ENCODE peak calls at places on chromosomes 3 and 15, in ten cellular contexts. T, D, L, N, K, W, Z, F, O and E are unnamed samples.

GRCh38 chr3:155554777-155555445 is 190.0 kb downstream of the PLCH1 start:
- DNase-seq in F (no peak), T (no peak), N (no peak), Z (no peak), W (peak; percentile 73), D (no peak), K (no peak), L (no peak), O (no peak), E (no peak)

GRCh38 chr3:88947013-88947412 is 160.4 kb upstream of the EPHA3 start:
- DNase-seq in D (no peak), K (no peak), O (no peak), L (no peak), T (no peak), W (no peak), Z (no peak), N (no peak), F (no peak), E (no peak)

GRCh38 chr3:156227704-156228103 is 107.3 kb downstream of the KCNAB1 start:
- DNase-seq in F (no peak), L (no peak), Z (no peak), W (no peak), O (no peak), T (no peak), N (no peak), D (no peak), K (no peak), E (no peak)

GRCh38 chr3:66809579-66809958 is 188.5 kb upstream of the KBTBD8 start:
- DNase-seq in W (peak; percentile 30), F (no peak), D (no peak), O (no peak), N (no peak), T (no peak), Z (no peak), L (no peak), K (no peak), E (no peak)

GRCh38 chr15:94893091-94893490 is 661.7 kb downstream of the MCTP2 start:
- DNase-seq in O (no peak), D (no peak), K (no peak), W (no peak), T (no peak), N (no peak), L (no peak), F (no peak), Z (no peak), E (no peak)

GRCh38 chr3:160577551-160578195 is 12.3 kb upstream of the KPNA4 start:
- DNase-seq in N (no peak), K (no peak), T (peak; percentile 36), L (peak; percentile 35), Z (no peak), F (no peak), W (peak; percentile 53), O (no peak), D (no peak), E (no peak)

GRCh38 chr15:29870495-29871151 is 48.4 kb upstream of the TJP1 start:
- DNase-seq in L (no peak), W (no peak), F (no peak), T (peak; percentile 11), Z (peak; percentile 55), D (no peak), O (peak; percentile 67), K (peak; percentile 33), N (no peak), E (no peak)

GRCh38 chr3:179971280-179971679 is 65.5 kb downstream of the PEX5L start:
- DNase-seq in L (no peak), T (no peak), W (no peak), Z (no peak), F (no peak), O (no peak), K (no peak), N (no peak), D (no peak), E (no peak)

GRCh38 chr3:155673411-155673810 is 71.5 kb downstream of the PLCH1 start:
- DNase-seq in K (no peak), N (no peak), W (no peak), T (no peak), D (no peak), O (no peak), Z (no peak), L (no peak), F (no peak), E (no peak)

GRCh38 chr3:50112462-50112861 is 23.7 kb downstream of the RBM5 start:
- DNase-seq in K (no peak), F (no peak), W (no peak), N (no peak), O (no peak), Z (no peak), T (no peak), D (peak; percentile 53), L (no peak), E (no peak)

DNA sequence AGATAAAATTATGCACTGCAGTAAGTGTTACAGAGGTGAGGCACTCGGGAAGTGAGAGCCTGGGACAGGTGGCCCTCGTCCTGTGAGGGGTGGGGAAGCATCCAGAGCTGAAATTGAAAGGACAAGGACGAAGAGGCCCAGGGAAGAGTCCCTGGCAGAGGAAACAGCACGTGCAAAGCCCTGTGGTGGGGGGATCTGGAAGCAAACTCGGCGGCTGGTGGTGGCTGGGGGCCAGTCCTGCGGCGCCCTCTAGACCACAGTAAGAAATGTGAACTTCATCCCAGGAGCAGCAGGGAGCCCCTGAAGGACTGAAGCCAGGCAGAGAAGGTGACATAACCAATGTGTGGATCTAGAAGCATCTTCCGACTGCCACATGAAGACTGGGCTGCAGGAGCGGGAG is 42.8 kb downstream of the GRIP2 start:
- DNase-seq in Z (no peak), N (no peak), W (no peak), D (no peak), T (no peak), O (no peak), K (no peak), L (no peak), F (no peak), E (no peak)
- TF ChIP-seq CTCF in Z (no peak), N (no peak), W (no peak), D (no peak), T (no peak), O (no peak), K (no peak), L (no peak), F (no peak), E (no peak)

DNA sequence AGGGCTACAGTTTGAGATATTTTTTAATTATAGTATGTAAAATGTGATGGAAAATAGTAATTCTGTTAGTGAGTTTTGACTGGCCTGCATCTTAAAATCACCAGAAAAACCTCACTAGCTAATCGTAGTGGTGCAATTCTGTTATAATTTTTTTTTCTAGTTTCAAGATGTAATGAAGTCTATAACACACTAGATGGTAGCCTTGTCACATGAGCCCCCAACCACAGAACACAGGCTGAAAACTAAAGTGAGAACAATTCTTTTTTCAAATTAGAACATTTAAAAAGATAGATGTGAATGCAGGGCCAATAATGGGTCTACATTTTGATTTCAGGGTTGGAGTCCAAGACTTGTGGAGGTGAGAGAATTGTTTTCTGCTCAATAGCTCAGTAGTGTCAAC is 83.3 kb upstream of the KCNH8 start:
- DNase-seq in Z (no peak), W (no peak), N (no peak), K (no peak), O (no peak), L (no peak), F (no peak), D (no peak), T (peak; percentile 13), E (no peak)
- TF ChIP-seq CTCF in Z (peak; percentile 11), W (no peak), N (peak; percentile 33), K (peak; percentile 67), O (peak; percentile 18), L (no peak), F (no peak), D (peak; percentile 82), T (peak; percentile 5), E (no peak)

GRCh38 chr3:41198950-41199865 is at the start of gene CTNNB1:
- DNase-seq in F (peak; percentile 94), Z (peak; percentile 93), O (peak; percentile 95), T (peak; percentile 98), K (peak; percentile 93), N (peak; percentile 90), W (peak; percentile 89), D (peak; percentile 89), L (peak; percentile 93), E (peak; percentile 91)
- TF ChIP-seq CTCF in F (peak; percentile 38), Z (peak; percentile 23), O (peak; percentile 27), T (no peak), K (no peak), N (peak; percentile 21), W (no peak), D (peak; percentile 44), L (no peak), E (no peak)

DNA sequence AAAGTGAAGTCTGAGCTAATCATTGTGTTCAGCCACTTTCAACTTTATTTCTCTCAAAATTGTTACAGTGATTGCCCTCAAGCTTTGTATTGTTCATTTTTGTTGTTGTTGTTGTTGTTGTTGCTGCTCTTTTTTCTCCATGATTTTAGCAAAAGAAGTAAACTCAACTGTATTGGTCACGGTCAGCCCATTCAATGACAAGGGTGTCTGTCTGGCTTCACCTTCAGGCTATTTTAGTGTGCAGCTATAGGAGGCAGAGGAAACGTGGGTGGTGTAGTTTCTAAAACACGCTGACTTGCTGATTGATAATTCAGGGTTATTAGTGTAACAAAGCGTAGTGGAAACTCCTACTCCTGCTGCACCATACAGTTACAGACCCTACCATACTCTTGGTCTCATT is 214.9 kb upstream of the UBE2E1 start:
- DNase-seq in D (no peak), Z (no peak), T (no peak), L (no peak), F (no peak), O (no peak), W (no peak), N (no peak), K (no peak), E (no peak)
- TF ChIP-seq CTCF in D (no peak), Z (no peak), T (no peak), L (no peak), F (no peak), O (no peak), W (no peak), N (no peak), K (no peak), E (no peak)

DNA sequence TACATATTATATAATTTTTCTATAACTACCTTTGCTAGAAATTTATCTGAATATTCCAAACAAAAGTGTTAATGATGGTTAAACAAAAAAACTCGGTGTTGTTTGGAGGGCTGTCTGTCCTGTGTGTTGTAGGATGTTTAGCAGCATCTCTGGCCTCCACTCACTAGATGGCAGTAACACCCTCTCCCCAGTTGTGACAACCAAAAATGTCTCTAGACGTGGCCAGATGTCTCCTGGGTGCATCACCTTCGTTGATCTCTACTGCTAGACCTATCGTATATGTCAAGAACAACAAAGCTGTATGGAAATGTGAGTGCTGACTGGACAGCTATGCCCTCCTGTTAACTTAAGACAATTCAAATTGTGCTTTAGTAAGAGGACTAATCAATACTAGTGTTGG is 14.1 kb downstream of the ANKRD34C start:
- DNase-seq in N (no peak), Z (no peak), L (no peak), D (no peak), T (no peak), W (no peak), O (no peak), F (no peak), K (no peak), E (no peak)
- TF ChIP-seq CTCF in N (no peak), Z (no peak), L (no peak), D (no peak), T (no peak), W (no peak), O (no peak), F (no peak), K (no peak), E (no peak)